ENCODE peak calls at places on chromosome 13, in six cellular contexts. L, V, J, S, A and W are unnamed samples.

GRCh38 chr13:26011996-26012688 is 39.7 kb downstream of the SHISA2 start:
- ATAC-seq in L (no peak), V (no peak), J (no peak), S (peak; percentile 49), A (no peak), W (no peak)

GRCh38 chr13:33561627-33562026 is 256.3 kb upstream of the RFC3 start:
- ATAC-seq in L (no peak), V (no peak), J (no peak), S (peak; percentile 52), A (no peak), W (no peak)

GRCh38 chr13:48496796-48497195 is 36.1 kb downstream of the RCBTB2 start:
- ATAC-seq in L (no peak), V (no peak), J (no peak), S (no peak), A (no peak), W (no peak)

GRCh38 chr13:80551650-80552497 is 210.9 kb upstream of the SPRY2 start:
- ATAC-seq in L (no peak), V (no peak), J (no peak), S (peak; percentile 39), A (peak; percentile 65), W (no peak)

GRCh38 chr13:20336761-20337160 is 104.6 kb upstream of the GJB6 start:
- ATAC-seq in L (no peak), V (no peak), J (no peak), S (no peak), A (no peak), W (no peak)

GRCh38 chr13:75635621-75636338 is at the start of gene LMO7:
- ATAC-seq in L (peak; percentile 83), V (peak; percentile 76), J (peak; percentile 89), S (peak; percentile 88), A (peak; percentile 74), W (peak; percentile 78)

GRCh38 chr13:83865161-83866137 is 16.8 kb downstream of the SLITRK1 start:
- ATAC-seq in L (no peak), V (no peak), J (no peak), S (no peak), A (no peak), W (no peak)

GRCh38 chr13:110371550-110372465 is 64.7 kb downstream of the COL4A2 start:
- ATAC-seq in L (no peak), V (no peak), J (no peak), S (no peak), A (peak; percentile 86), W (no peak)

GRCh38 chr13:23956106-23956505 is 58.8 kb upstream of the C1QTNF9B start:
- ATAC-seq in L (peak; percentile 82), V (no peak), J (no peak), S (no peak), A (peak; percentile 87), W (no peak)

GRCh38 chr13:31223215-31223614 is 23.4 kb downstream of the B3GLCT start:
- ATAC-seq in L (no peak), V (no peak), J (no peak), S (no peak), A (no peak), W (no peak)

GRCh38 chr13:26280822-26281221 is 26.9 kb downstream of the CDK8 start:
- ATAC-seq in L (no peak), V (no peak), J (no peak), S (no peak), A (no peak), W (no peak)

GRCh38 chr13:28867564-28867963 is 47.4 kb downstream of the MTUS2 start:
- ATAC-seq in L (no peak), V (no peak), J (no peak), S (no peak), A (no peak), W (no peak)

GRCh38 chr13:99989376-99990044 is 7.9 kb downstream of the ZIC2 start:
- ATAC-seq in L (no peak), V (peak; percentile 48), J (no peak), S (peak; percentile 11), A (no peak), W (peak; percentile 16)

GRCh38 chr13:24039621-24040475 is 120.7 kb upstream of the SPATA13 start:
- ATAC-seq in L (no peak), V (peak; percentile 22), J (no peak), S (no peak), A (peak; percentile 92), W (no peak)

GRCh38 chr13:73138967-73139491 is 80.2 kb downstream of the KLF5 start:
- ATAC-seq in L (no peak), V (peak; percentile 45), J (no peak), S (no peak), A (no peak), W (no peak)

GRCh38 chr13:98761126-98761978 is 8.9 kb upstream of the SLC15A1 start:
- ATAC-seq in L (no peak), V (peak; percentile 83), J (no peak), S (peak; percentile 56), A (peak; percentile 92), W (peak; percentile 22)

GRCh38 chr13:27472941-27473340 is 22.6 kb upstream of the MTIF3 start:
- ATAC-seq in L (no peak), V (no peak), J (no peak), S (no peak), A (no peak), W (no peak)

GRCh38 chr13:50915562-50915961 is 6.0 kb downstream of the RNASEH2B start:
- ATAC-seq in L (no peak), V (no peak), J (peak; percentile 53), S (no peak), A (peak; percentile 62), W (no peak)

GRCh38 chr13:43127827-43128226 is 104.4 kb downstream of the DNAJC15 start:
- ATAC-seq in L (no peak), V (no peak), J (no peak), S (no peak), A (peak; percentile 58), W (no peak)

GRCh38 chr13:94583926-94584325 is 12.0 kb downstream of the TGDS start:
- ATAC-seq in L (no peak), V (no peak), J (no peak), S (no peak), A (no peak), W (no peak)

GRCh38 chr13:110329258-110329657 is 22.2 kb downstream of the COL4A2 start:
- ATAC-seq in L (no peak), V (no peak), J (no peak), S (no peak), A (no peak), W (no peak)

GRCh38 chr13:28049880-28050871 is 50.2 kb downstream of the FLT3 start:
- ATAC-seq in L (no peak), V (no peak), J (no peak), S (no peak), A (peak; percentile 84), W (no peak)

GRCh38 chr13:40118337-40118736 is 462.9 kb downstream of the COG6 start:
- ATAC-seq in L (no peak), V (no peak), J (no peak), S (no peak), A (no peak), W (no peak)

GRCh38 chr13:96824110-96824509 is 170.2 kb downstream of the OXGR1 start:
- ATAC-seq in L (no peak), V (no peak), J (no peak), S (peak; percentile 51), A (no peak), W (no peak)

GRCh38 chr13:28866932-28867331 is 46.8 kb downstream of the MTUS2 start:
- ATAC-seq in L (no peak), V (no peak), J (no peak), S (no peak), A (no peak), W (no peak)

GRCh38 chr13:96982672-96983071 is 11.6 kb downstream of the OXGR1 start:
- ATAC-seq in L (no peak), V (no peak), J (no peak), S (peak; percentile 83), A (no peak), W (peak; percentile 66)

GRCh38 chr13:106762711-106763110 is 194.8 kb upstream of the ARGLU1 start:
- ATAC-seq in L (no peak), V (no peak), J (no peak), S (no peak), A (no peak), W (no peak)

GRCh38 chr13:36298535-36299068 is 988 bp upstream of the CCDC169 start:
- ATAC-seq in L (no peak), V (no peak), J (peak; percentile 5), S (peak; percentile 7), A (no peak), W (no peak)

GRCh38 chr13:37488682-37489081 is 109.9 kb downstream of the POSTN start:
- ATAC-seq in L (no peak), V (no peak), J (no peak), S (peak; percentile 47), A (no peak), W (no peak)

GRCh38 chr13:44410328-44410859 is 36.8 kb downstream of the SERP2 start:
- ATAC-seq in L (peak; percentile 41), V (peak; percentile 57), J (peak; percentile 63), S (no peak), A (no peak), W (no peak)

GRCh38 chr13:79285159-79285558 is 120.9 kb downstream of the RBM26 start:
- ATAC-seq in L (no peak), V (no peak), J (no peak), S (no peak), A (no peak), W (no peak)

GRCh38 chr13:114063545-114064515 is 68.6 kb downstream of the RASA3 start:
- ATAC-seq in L (peak; percentile 10), V (peak; percentile 9), J (peak; percentile 59), S (peak; percentile 57), A (no peak), W (peak; percentile 41)
- TF ChIP-seq POLR2A in L (no peak), V (no peak), J (no peak), S (peak; percentile 58), A (no peak), W (peak; percentile 36)

GRCh38 chr13:21458816-21459701 is at the start of gene ZDHHC20:
- ATAC-seq in L (peak; percentile 93), V (peak; percentile 94), J (peak; percentile 93), S (peak; percentile 99), A (peak; percentile 87), W (peak; percentile 96)
- TF ChIP-seq POLR2AphosphoS5 in L (peak; percentile 74), V (peak; percentile 71), J (peak; percentile 27), S (peak; percentile 69), A (peak; percentile 75), W (peak; percentile 63)

GRCh38 chr13:112115403-112116091 is 48.6 kb downstream of the SOX1 start:
- ATAC-seq in L (no peak), V (no peak), J (no peak), S (no peak), A (no peak), W (no peak)
- H3K9me3 ChIP-seq in L (no peaks in the 10 kb centered on the region), V (no peaks in the 10 kb centered on the region), J (no peaks in the 10 kb centered on the region), S (no peaks in the 10 kb centered on the region), A (no peaks in the 10 kb centered on the region), W (no peaks in the 10 kb centered on the region)

DNA sequence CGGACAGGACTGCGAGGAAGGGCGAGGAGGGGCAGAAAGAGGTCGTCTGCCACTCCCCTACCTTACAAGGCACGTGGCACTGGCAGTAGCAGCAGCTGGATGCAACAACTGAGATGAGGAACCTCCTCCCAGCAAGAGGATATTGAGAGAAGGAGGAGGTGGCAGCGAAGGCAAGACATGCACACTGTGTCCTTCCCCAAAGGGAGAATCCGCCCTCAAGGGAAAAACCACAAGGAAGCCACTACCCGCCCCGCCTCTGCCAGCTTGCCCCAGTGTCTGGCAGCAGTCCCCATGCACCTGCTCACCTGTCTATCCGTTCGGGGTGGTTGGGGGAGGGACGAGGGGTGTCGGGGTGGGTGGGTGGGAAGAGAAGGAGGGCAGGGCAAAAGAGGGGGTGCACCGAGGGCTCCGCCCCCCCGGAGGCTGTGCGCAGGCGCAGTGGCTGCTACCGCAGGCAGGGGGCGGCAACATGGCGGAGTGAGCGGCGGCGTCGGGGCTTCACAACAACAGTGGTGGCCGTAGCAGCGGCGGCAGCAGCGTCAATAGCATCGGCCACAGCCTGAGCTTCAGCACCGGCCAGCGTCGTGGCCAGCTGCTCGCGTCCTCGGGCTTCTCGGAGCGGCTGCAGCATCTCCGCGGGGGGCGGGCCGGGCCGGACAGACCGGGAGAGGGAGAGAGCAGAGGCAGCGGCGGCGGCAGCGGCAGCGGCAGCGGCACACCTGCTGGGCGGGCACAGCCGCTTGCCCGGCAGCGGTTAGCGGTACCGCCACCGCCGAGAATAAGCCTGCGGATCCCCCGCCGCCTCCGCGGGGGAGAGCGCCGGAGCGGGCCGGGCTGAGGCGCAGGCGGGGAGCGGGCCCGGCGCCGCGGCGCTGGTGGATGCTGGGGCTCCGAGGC is at the start of gene NBEA:
- ATAC-seq in L (peak; percentile 80), V (peak; percentile 82), J (peak; percentile 88), S (peak; percentile 91), A (peak; percentile 76), W (peak; percentile 82)
- TF ChIP-seq POLR2A in L (peak; percentile 28), V (peak; percentile 68), J (no peak), S (peak; percentile 29), A (peak; percentile 63), W (no peak)